ENCODE peak calls at places on chromosomes 3 and 15, in six cellular contexts. U is activated CD4-positive, CD25-positive, alpha-beta regulatory T cell treated with anti-CD3 and anti-CD28 coated beads, Interleukin-2, amount 50 U/mL, for 16 hours; H is EH; R is heart left ventricle; Y is cardiac fibroblast; V is body of pancreas. W is an unnamed sample.

GRCh38 chr15:99102332-99103235 is 2.3 kb upstream of the SYNM start:
- DNase-seq in U (no peak), H (no peak), R (no peak), Y (no peak), V (no peak), W (no peak)

GRCh38 chr3:36494461-36495109 is 114.3 kb downstream of the STAC start:
- DNase-seq in U (no peak), H (peak), R (no peak), Y (peak), V (peak), W (peak)

GRCh38 chr3:180433172-180433571 is 168.8 kb upstream of the TTC14 start:
- DNase-seq in U (no peak), H (no peak), R (no peak), Y (peak), V (no peak), W (peak)

GRCh38 chr3:157119369-157119951 is 40.5 kb downstream of the CCNL1 start:
- DNase-seq in U (no peak), H (no peak), R (no peak), Y (no peak), V (peak), W (no peak)

GRCh38 chr3:75978686-75979085 is 193.3 kb upstream of the ZNF717 start:
- DNase-seq in U (no peak), H (no peak), R (no peak), Y (no peak), V (no peak), W (no peak)

GRCh38 chr3:103089758-103090157 is 654.9 kb downstream of the ZPLD1 start:
- DNase-seq in U (no peak), H (no peak), R (no peak), Y (no peak), V (no peak), W (no peak)

GRCh38 chr3:129402616-129403015 is 25.8 kb downstream of the EFCAB12 start:
- DNase-seq in U (no peak), H (no peak), R (no peak), Y (no peak), V (no peak), W (no peak)

GRCh38 chr3:42122261-42123011 is 31.3 kb downstream of the TRAK1 start:
- DNase-seq in U (no peak), H (peak), R (no peak), Y (no peak), V (no peak), W (no peak)

GRCh38 chr15:77507911-77508310 is 87.2 kb downstream of the HMG20A start:
- DNase-seq in U (no peak), H (peak), R (peak), Y (peak), V (peak), W (no peak)

GRCh38 chr3:160038862-160039562 is 50.4 kb downstream of the IL12A start:
- DNase-seq in U (no peak), H (peak), R (peak), Y (peak), V (peak), W (no peak)

GRCh38 chr15:90645873-90646605 is 71.1 kb upstream of the BLM start:
- DNase-seq in U (no peak), H (no peak), R (no peak), Y (no peak), V (peak), W (no peak)

GRCh38 chr15:85587707-85588441 is 206.9 kb downstream of the KLHL25 start:
- DNase-seq in U (no peak), H (peak), R (no peak), Y (peak), V (no peak), W (peak)

GRCh38 chr3:67361323-67361722 is 293.1 kb downstream of the SUCLG2 start:
- DNase-seq in U (no peak), H (no peak), R (no peak), Y (no peak), V (no peak), W (no peak)

GRCh38 chr15:58934521-58934920 is 1.0 kb upstream of the SLTM start:
- DNase-seq in U (no peak), H (peak), R (no peak), Y (no peak), V (no peak), W (no peak)